ENCODE peak calls at places on chromosomes 2 and 18, in five cellular contexts. P, Q, S, O and V are unnamed samples.

GRCh38 chr2:138121769-138122661 is 157.7 kb downstream of the HNMT start:
- DNase-seq in Q (no peak), O (no peak), P (no peak), S (no peak), V (no peak)

GRCh38 chr2:206783718-206784117 is 18.3 kb downstream of the FASTKD2 start:
- DNase-seq in P (no peak), Q (no peak), O (no peak), S (no peak), V (peak)

GRCh38 chr2:120526047-120526562 is 180.2 kb downstream of the INHBB start:
- DNase-seq in Q (no peak), S (no peak), P (no peak), O (no peak), V (no peak)

GRCh38 chr2:71544919-71545571 is 91.7 kb downstream of the DYSF start:
- DNase-seq in P (no peak), Q (no peak), O (no peak), S (no peak), V (no peak)

GRCh38 chr2:218060950-218061660 is 7.9 kb upstream of the RUFY4 start:
- DNase-seq in O (no peak), P (no peak), S (no peak), Q (no peak), V (no peak)

GRCh38 chr2:239466046-239466754 is 65.4 kb upstream of the HDAC4 start:
- DNase-seq in Q (no peak), P (no peak), S (no peak), O (no peak), V (no peak)

GRCh38 chr2:207086136-207086535 is 79.6 kb downstream of the KLF7 start:
- DNase-seq in O (no peak), Q (no peak), S (no peak), P (no peak), V (no peak)

GRCh38 chr18:45255142-45255890 is 360.0 kb upstream of the SLC14A2 start:
- DNase-seq in P (no peak), Q (no peak), S (no peak), O (peak), V (no peak)

GRCh38 chr2:49616800-49617199 is 462.5 kb upstream of the FSHR start:
- DNase-seq in P (no peak), O (no peak), S (no peak), Q (no peak), V (no peak)

GRCh38 chr2:175884673-175885393 is 117.2 kb downstream of the LNPK start:
- DNase-seq in O (no peak), P (no peak), S (no peak), Q (no peak), V (no peak)

GRCh38 chr2:20186078-20186854 is 38.7 kb downstream of the SDC1 start:
- DNase-seq in S (no peak), O (peak), P (no peak), Q (no peak), V (peak)

GRCh38 chr2:119683717-119684443 is 4.9 kb downstream of the TMEM177 start:
- DNase-seq in O (no peak), Q (no peak), S (no peak), P (no peak), V (no peak)

GRCh38 chr2:133346654-133347053 is 221.6 kb downstream of the NCKAP5 start:
- DNase-seq in Q (no peak), O (peak), P (no peak), S (no peak), V (peak)

GRCh38 chr2:30472326-30472725 is 25.3 kb downstream of the LCLAT1 start:
- DNase-seq in P (no peak), Q (no peak), O (no peak), S (no peak), V (no peak)

GRCh38 chr2:169011698-169012097 is 19.4 kb downstream of the ABCB11 start:
- DNase-seq in O (no peak), P (no peak), Q (no peak), S (no peak), V (no peak)

GRCh38 chr18:10350661-10351060 is 103.8 kb upstream of the APCDD1 start:
- DNase-seq in S (no peak), Q (no peak), O (no peak), P (no peak), V (no peak)

GRCh38 chr2:64401501-64401880 is 52.5 kb upstream of the LGALSL start:
- DNase-seq in S (no peak), O (no peak), Q (no peak), P (no peak), V (no peak)

GRCh38 chr2:62460175-62460574 is 45.8 kb downstream of the TMEM17 start:
- DNase-seq in S (no peak), O (no peak), P (no peak), Q (no peak), V (no peak)

GRCh38 chr2:175167076-175167791 is 769 bp downstream of the ATF2 start:
- DNase-seq in O (peak), S (peak), Q (no peak), P (no peak), V (peak)

GRCh38 chr2:54872783-54873182 is 149.3 kb downstream of the EML6 start:
- DNase-seq in Q (no peak), O (no peak), S (no peak), P (no peak), V (no peak)

GRCh38 chr2:112794841-112795240 is 10.5 kb upstream of the IL1A start:
- DNase-seq in P (no peak), S (no peak), O (no peak), Q (no peak), V (no peak)

GRCh38 chr18:45201029-45201428 is 414.2 kb upstream of the SLC14A2 start:
- DNase-seq in P (no peak), Q (no peak), O (no peak), S (no peak), V (no peak)

GRCh38 chr2:226674123-226674522 is 125.5 kb downstream of the IRS1 start:
- DNase-seq in O (no peak), Q (no peak), S (no peak), P (no peak), V (no peak)

GRCh38 chr2:118431188-118431562 is 342.9 kb downstream of the INSIG2 start:
- DNase-seq in S (no peak), O (no peak), P (no peak), Q (no peak), V (peak)

GRCh38 chr2:11506611-11506969 is 27.3 kb upstream of the GREB1 start:
- DNase-seq in O (no peak), Q (no peak), S (no peak), P (no peak), V (no peak)

GRCh38 chr2:236875906-236876505 is 209.7 kb upstream of the COPS8 start:
- DNase-seq in Q (no peak), S (peak), P (no peak), O (no peak), V (no peak)

GRCh38 chr2:171889333-171889732 is 4.7 kb downstream of the SLC25A12 start:
- DNase-seq in Q (no peak), P (no peak), S (no peak), O (no peak), V (no peak)

GRCh38 chr18:53991202-53991601 is 233.3 kb downstream of the MBD2 start:
- DNase-seq in O (no peak), S (no peak), P (no peak), Q (no peak), V (peak)

GRCh38 chr18:61546598-61546997 is 213.4 kb downstream of the CDH20 start:
- DNase-seq in P (no peak), Q (no peak), O (peak), S (no peak), V (no peak)

GRCh38 chr2:101809656-101810055 is 112.1 kb downstream of the MAP4K4 start:
- DNase-seq in S (no peak), O (no peak), P (no peak), Q (no peak), V (no peak)

GRCh38 chr2:6352906-6353515 is 512.7 kb downstream of the CMPK2 start:
- DNase-seq in S (no peak), O (peak), Q (no peak), P (no peak), V (no peak)

GRCh38 chr2:42106257-42106816 is 58.5 kb downstream of the PKDCC start:
- DNase-seq in P (no peak), O (no peak), Q (no peak), S (no peak), V (no peak)

GRCh38 chr2:173400760-173401159 is 46.1 kb downstream of the CDCA7 start:
- DNase-seq in O (no peak), Q (no peak), S (no peak), P (no peak), V (peak)